ENCODE peak calls at places on chromosome 20, in nine cellular contexts. S is stimulated activated naive CD8-positive, alpha-beta T cell treated with anti-CD3 and anti-CD28 coated beads, Interleukin-15, Interleukin-2, amounts not matched to agents 100 U/mL and 50 U/mL, for 24 hours; M is adrenal gland; Q is RPMI7951; L is PC-9; V is T1000; C is lower leg skin; J is HCT116; T is AG08395. A is an unnamed sample.

GRCh38 chr20:42577193-42577592 is 612.5 kb downstream of the PTPRT start:
- DNase-seq in C (no peak), M (no peak), L (no peak), Q (no peak), S (no peak), V (no peak), J (no peak), T (no peak), A (no peak)

GRCh38 chr20:58011947-58012610 is 216.4 kb downstream of the ANKRD60 start:
- DNase-seq in T (no peak), C (peak), J (no peak), S (no peak), V (no peak), Q (no peak), L (no peak), M (no peak), A (no peak)

GRCh38 chr20:35991142-35991771 is 22.9 kb downstream of the CNBD2 start:
- DNase-seq in T (peak), M (peak), S (no peak), Q (peak), C (peak), L (peak), J (peak), V (no peak), A (peak)

GRCh38 chr20:58308680-58309527 is 611 bp upstream of the RAB22A start:
- DNase-seq in Q (peak), J (no peak), L (no peak), V (peak), M (peak), S (peak), T (peak), C (peak), A (peak)

GRCh38 chr20:15155848-15156401 is 818.5 kb upstream of the FLRT3 start:
- DNase-seq in V (no peak), M (no peak), C (no peak), T (no peak), Q (no peak), S (no peak), J (no peak), L (peak), A (no peak)

GRCh38 chr20:57619053-57619831 is 984 bp downstream of the ZBP1 start:
- DNase-seq in Q (peak), C (peak), T (no peak), L (no peak), S (peak), M (no peak), V (no peak), J (no peak), A (no peak)

GRCh38 chr20:52166150-52166549 is 25.4 kb downstream of the ZFP64 start:
- DNase-seq in C (no peak), L (no peak), M (no peak), V (no peak), T (no peak), Q (no peak), S (no peak), J (no peak), A (no peak)

GRCh38 chr20:23225407-23226060 is 125.1 kb upstream of the NXT1 start:
- DNase-seq in J (no peak), C (peak), M (peak), Q (peak), L (peak), T (peak), S (no peak), V (peak), A (no peak)

GRCh38 chr20:51272392-51272791 is 249.5 kb upstream of the KCNG1 start:
- DNase-seq in L (no peak), J (no peak), T (no peak), S (no peak), Q (peak), V (no peak), C (no peak), M (no peak), A (no peak)

GRCh38 chr20:38805958-38806854 is 709 bp downstream of the PPP1R16B start:
- DNase-seq in Q (no peak), S (peak), C (peak), J (no peak), L (no peak), T (no peak), M (no peak), V (no peak), A (peak)

GRCh38 chr20:22566876-22567658 is 17.3 kb downstream of the FOXA2 start:
- DNase-seq in L (no peak), Q (no peak), V (no peak), M (no peak), C (no peak), J (no peak), T (no peak), S (no peak), A (no peak)

GRCh38 chr20:62824476-62825287 is 7.8 kb downstream of the COL9A3 start:
- DNase-seq in Q (no peak), M (peak), T (no peak), V (no peak), L (peak), C (peak), S (peak), J (no peak), A (peak)

GRCh38 chr20:63121246-63121645 is 94.7 kb downstream of the YTHDF1 start:
- DNase-seq in Q (no peak), T (no peak), M (no peak), V (no peak), J (no peak), S (no peak), L (no peak), C (no peak), A (no peak)

GRCh38 chr20:34525709-34526416 is 9.6 kb downstream of the DYNLRB1 start:
- DNase-seq in T (peak), J (peak), Q (peak), M (peak), V (peak), S (no peak), C (peak), L (peak), A (no peak)

GRCh38 chr20:41356951-41357350 is 9.7 kb downstream of the EMILIN3 start:
- DNase-seq in S (no peak), M (no peak), V (no peak), J (no peak), Q (no peak), L (no peak), C (no peak), T (no peak), A (no peak)

GRCh38 chr20:63740070-63740500 is 509 bp downstream of the SLC2A4RG start:
- DNase-seq in M (peak), T (peak), L (peak), C (peak), Q (peak), V (no peak), S (peak), J (no peak), A (peak)

GRCh38 chr20:6100261-6100660 is 22.6 kb downstream of the FERMT1 start:
- DNase-seq in L (no peak), T (no peak), C (no peak), M (no peak), S (no peak), V (no peak), Q (no peak), J (no peak), A (no peak)

GRCh38 chr20:47725248-47725973 is 59.9 kb downstream of the SULF2 start:
- DNase-seq in C (no peak), V (no peak), L (peak), T (peak), J (peak), M (peak), Q (peak), S (peak), A (peak)

GRCh38 chr20:47784256-47784598 is 1.1 kb downstream of the SULF2 start:
- DNase-seq in S (no peak), T (no peak), J (no peak), Q (no peak), M (no peak), V (no peak), C (no peak), L (no peak), A (no peak)

GRCh38 chr20:7744411-7744810 is 195.8 kb downstream of the HAO1 start:
- DNase-seq in M (no peak), J (no peak), T (peak), L (no peak), C (no peak), S (no peak), Q (peak), V (peak), A (no peak)

GRCh38 chr20:63955281-63955845 is 853 bp downstream of the UCKL1 start:
- DNase-seq in S (peak), C (no peak), T (peak), V (no peak), J (no peak), Q (peak), L (peak), M (no peak), A (peak)

GRCh38 chr20:845967-846893 is 12.7 kb downstream of the FAM110A start:
- DNase-seq in V (no peak), L (no peak), J (no peak), S (no peak), T (no peak), Q (no peak), M (no peak), C (no peak), A (no peak)

GRCh38 chr20:50711113-50711825 is 19.9 kb upstream of the RIPOR3 start:
- DNase-seq in M (no peak), L (peak), S (no peak), Q (no peak), C (no peak), V (no peak), J (no peak), T (no peak), A (no peak)

GRCh38 chr20:63116412-63117106 is 99.4 kb downstream of the YTHDF1 start:
- DNase-seq in S (no peak), M (no peak), T (peak), V (no peak), L (peak), J (no peak), C (no peak), Q (peak), A (peak)

GRCh38 chr20:46681032-46681854 is 8.0 kb downstream of the TP53RK start:
- DNase-seq in S (peak), J (no peak), V (no peak), L (peak), M (peak), Q (peak), T (peak), C (peak), A (peak)

GRCh38 chr20:1809121-1809520 is 86.1 kb upstream of the SIRPA start:
- DNase-seq in Q (peak), L (no peak), S (no peak), M (peak), T (peak), V (peak), J (no peak), C (peak), A (no peak)

GRCh38 chr20:51480507-51481270 is 61.8 kb downstream of the NFATC2 start:
- DNase-seq in Q (no peak), J (no peak), M (no peak), T (no peak), S (peak), C (no peak), L (no peak), V (no peak), A (no peak)

GRCh38 chr20:17227669-17228623 is 1.1 kb downstream of the PCSK2 start:
- DNase-seq in V (no peak), Q (no peak), L (no peak), J (no peak), C (no peak), S (no peak), T (no peak), M (no peak), A (peak)

A was measured in neural progenitor cell.